ENCODE peak calls at places on chromosome 21, in eight cellular contexts. One of them, this sample, is unnamed. For H3K27me3 and H3K36me3, the result is how much of the 10 kb centered on the place peaks cover.

GRCh38 chr21:28754127-28754611 is 238.5 kb downstream of the LTN1 start:
- DNase-seq in CD8-positive, alpha-beta memory T cell: no peak
- DNase-seq in BJ: peak
- DNase-seq in upper lobe of left lung: no peak
- DNase-seq in WERI-Rb-1: no peak
- DNase-seq in heart left ventricle: peak
- DNase-seq in psoas muscle: no peak
- DNase-seq in lung: no peak
- DNase-seq in this sample: no peak

GRCh38 chr21:14734191-14734590 is 188.1 kb upstream of the SAMSN1 start:
- DNase-seq in CD8-positive, alpha-beta memory T cell: no peak
- DNase-seq in lung: no peak
- DNase-seq in WERI-Rb-1: no peak
- DNase-seq in upper lobe of left lung: no peak
- DNase-seq in psoas muscle: no peak
- DNase-seq in BJ: no peak
- DNase-seq in heart left ventricle: no peak
- DNase-seq in this sample: no peak

GRCh38 chr21:43304621-43305335 is 122.2 kb downstream of the SIK1 start:
- DNase-seq in heart left ventricle: peak
- DNase-seq in WERI-Rb-1: no peak
- DNase-seq in lung: no peak
- DNase-seq in CD8-positive, alpha-beta memory T cell: no peak
- DNase-seq in psoas muscle: no peak
- DNase-seq in upper lobe of left lung: no peak
- DNase-seq in BJ: no peak
- DNase-seq in this sample: no peak

GRCh38 chr21:46286668-46286982 is 483 bp downstream of the YBEY start:
- DNase-seq in heart left ventricle: no peak
- DNase-seq in upper lobe of left lung: no peak
- DNase-seq in CD8-positive, alpha-beta memory T cell: no peak
- DNase-seq in lung: no peak
- DNase-seq in BJ: no peak
- DNase-seq in psoas muscle: no peak
- DNase-seq in WERI-Rb-1: no peak
- DNase-seq in this sample: no peak

GRCh38 chr21:28086861-28087581 is 905.7 kb downstream of the LTN1 start:
- DNase-seq in WERI-Rb-1: no peak
- DNase-seq in psoas muscle: no peak
- DNase-seq in lung: no peak
- DNase-seq in upper lobe of left lung: no peak
- DNase-seq in BJ: no peak
- DNase-seq in heart left ventricle: no peak
- DNase-seq in CD8-positive, alpha-beta memory T cell: no peak
- DNase-seq in this sample: no peak

GRCh38 chr21:44454747-44455523 is at the start of gene LRRC3:
- DNase-seq in lung: peak
- DNase-seq in BJ: peak
- DNase-seq in upper lobe of left lung: peak
- DNase-seq in CD8-positive, alpha-beta memory T cell: peak
- DNase-seq in psoas muscle: peak
- DNase-seq in heart left ventricle: peak
- DNase-seq in WERI-Rb-1: peak
- DNase-seq in this sample: peak

GRCh38 chr21:39022035-39022900 is 161.0 kb downstream of the PSMG1 start:
- DNase-seq in upper lobe of left lung: no peak
- DNase-seq in CD8-positive, alpha-beta memory T cell: no peak
- DNase-seq in WERI-Rb-1: no peak
- DNase-seq in lung: no peak
- DNase-seq in psoas muscle: no peak
- DNase-seq in heart left ventricle: no peak
- DNase-seq in BJ: no peak
- DNase-seq in this sample: no peak

GRCh38 chr21:42376338-42376982 is 10.1 kb upstream of the TFF1 start:
- DNase-seq in CD8-positive, alpha-beta memory T cell: no peak
- DNase-seq in heart left ventricle: no peak
- DNase-seq in psoas muscle: no peak
- DNase-seq in BJ: no peak
- DNase-seq in lung: no peak
- DNase-seq in upper lobe of left lung: no peak
- DNase-seq in WERI-Rb-1: no peak
- DNase-seq in this sample: peak

GRCh38 chr21:38819051-38819718 is 13.5 kb downstream of the ETS2 start:
- DNase-seq in psoas muscle: no peak
- DNase-seq in CD8-positive, alpha-beta memory T cell: no peak
- DNase-seq in WERI-Rb-1: no peak
- DNase-seq in BJ: no peak
- DNase-seq in upper lobe of left lung: no peak
- DNase-seq in heart left ventricle: no peak
- DNase-seq in lung: no peak
- DNase-seq in this sample: no peak

GRCh38 chr21:25732091-25732760 is 2.5 kb downstream of the ATP5PF start:
- DNase-seq in upper lobe of left lung: no peak
- DNase-seq in heart left ventricle: no peak
- DNase-seq in BJ: no peak
- DNase-seq in WERI-Rb-1: no peak
- DNase-seq in CD8-positive, alpha-beta memory T cell: no peak
- DNase-seq in lung: no peak
- DNase-seq in psoas muscle: no peak
- DNase-seq in this sample: no peak

GRCh38 chr21:43854773-43855633 is 10.0 kb upstream of the AGPAT3 start:
- DNase-seq in CD8-positive, alpha-beta memory T cell: no peak
- DNase-seq in psoas muscle: no peak
- DNase-seq in heart left ventricle: peak
- DNase-seq in upper lobe of left lung: peak
- DNase-seq in BJ: no peak
- DNase-seq in WERI-Rb-1: no peak
- DNase-seq in lung: no peak
- DNase-seq in this sample: peak

GRCh38 chr21:45850181-45850580 is 131.4 kb upstream of the COL6A1 start:
- DNase-seq in BJ: no peak
- DNase-seq in CD8-positive, alpha-beta memory T cell: no peak
- DNase-seq in psoas muscle: no peak
- DNase-seq in WERI-Rb-1: no peak
- DNase-seq in upper lobe of left lung: no peak
- DNase-seq in lung: no peak
- DNase-seq in heart left ventricle: no peak
- DNase-seq in this sample: no peak

GRCh38 chr21:43824883-43825609 is 35.7 kb downstream of the RRP1 start:
- DNase-seq in psoas muscle: peak
- DNase-seq in BJ: no peak
- DNase-seq in lung: no peak
- DNase-seq in WERI-Rb-1: no peak
- DNase-seq in heart left ventricle: no peak
- DNase-seq in CD8-positive, alpha-beta memory T cell: no peak
- DNase-seq in upper lobe of left lung: no peak
- DNase-seq in this sample: peak

GRCh38 chr21:14716761-14717396 is 170.8 kb upstream of the SAMSN1 start:
- DNase-seq in CD8-positive, alpha-beta memory T cell: no peak
- DNase-seq in psoas muscle: no peak
- DNase-seq in BJ: no peak
- DNase-seq in heart left ventricle: no peak
- DNase-seq in lung: no peak
- DNase-seq in WERI-Rb-1: no peak
- DNase-seq in upper lobe of left lung: no peak
- DNase-seq in this sample: no peak

GRCh38 chr21:30340714-30341573 is 3.5 kb upstream of the KRTAP27-1 start:
- DNase-seq in upper lobe of left lung: no peak
- DNase-seq in WERI-Rb-1: peak
- DNase-seq in psoas muscle: peak
- DNase-seq in heart left ventricle: peak
- DNase-seq in lung: no peak
- DNase-seq in BJ: no peak
- DNase-seq in CD8-positive, alpha-beta memory T cell: no peak
- DNase-seq in this sample: peak

GRCh38 chr21:43354016-43354420 is 72.9 kb downstream of the SIK1 start:
- DNase-seq in lung: no peak
- DNase-seq in WERI-Rb-1: no peak
- DNase-seq in BJ: no peak
- DNase-seq in upper lobe of left lung: no peak
- DNase-seq in heart left ventricle: no peak
- DNase-seq in psoas muscle: no peak
- DNase-seq in CD8-positive, alpha-beta memory T cell: no peak
- DNase-seq in this sample: no peak

GRCh38 chr21:33067457-33067856 is 2.5 kb upstream of the OLIG1 start:
- DNase-seq in heart left ventricle: no peak
- DNase-seq in CD8-positive, alpha-beta memory T cell: no peak
- DNase-seq in psoas muscle: no peak
- DNase-seq in WERI-Rb-1: no peak
- DNase-seq in upper lobe of left lung: no peak
- DNase-seq in BJ: no peak
- DNase-seq in lung: no peak
- DNase-seq in this sample: no peak

DNA sequence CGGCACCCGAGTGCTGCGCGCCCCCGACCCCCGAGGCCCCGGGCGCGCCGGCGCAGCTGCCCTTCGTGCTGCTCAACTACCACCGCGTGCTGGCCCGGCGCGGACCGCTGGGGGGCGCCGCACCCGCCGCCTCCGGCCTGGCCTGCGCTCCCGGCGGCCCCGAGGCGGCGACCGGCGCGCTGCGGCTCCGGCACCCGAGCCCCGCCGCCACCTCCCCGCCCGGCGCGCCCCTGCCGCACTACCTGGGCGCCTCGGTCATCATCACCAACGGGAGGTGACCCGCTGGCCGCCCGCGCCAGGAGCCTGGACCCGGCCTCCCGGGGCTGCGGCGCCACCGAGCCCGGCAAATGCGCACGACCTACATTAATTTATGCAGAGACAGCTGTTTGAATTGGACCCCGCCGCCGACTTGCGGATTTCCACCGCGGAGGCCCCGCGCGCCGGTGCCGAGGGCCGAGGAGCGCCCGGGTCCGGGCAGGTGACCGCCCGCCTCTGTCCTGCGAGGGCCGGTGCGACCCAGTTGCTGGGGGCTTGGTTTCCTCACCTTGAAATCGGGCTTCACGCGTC is 49.0 kb downstream of the SIM2 start:
- DNase-seq in lung: no peak
- DNase-seq in heart left ventricle: peak
- DNase-seq in upper lobe of left lung: no peak
- DNase-seq in BJ: no peak
- DNase-seq in psoas muscle: peak
- DNase-seq in WERI-Rb-1: peak
- DNase-seq in CD8-positive, alpha-beta memory T cell: no peak
- DNase-seq in this sample: peak
- H3K4me3 ChIP-seq in lung: peak
- H3K4me3 ChIP-seq in heart left ventricle: peak
- H3K4me3 ChIP-seq in upper lobe of left lung: peak
- H3K4me3 ChIP-seq in BJ: peak
- H3K4me3 ChIP-seq in psoas muscle: peak
- H3K4me3 ChIP-seq in WERI-Rb-1: peak
- H3K4me3 ChIP-seq in CD8-positive, alpha-beta memory T cell: no peak
- H3K4me3 ChIP-seq in this sample: peak

DNA sequence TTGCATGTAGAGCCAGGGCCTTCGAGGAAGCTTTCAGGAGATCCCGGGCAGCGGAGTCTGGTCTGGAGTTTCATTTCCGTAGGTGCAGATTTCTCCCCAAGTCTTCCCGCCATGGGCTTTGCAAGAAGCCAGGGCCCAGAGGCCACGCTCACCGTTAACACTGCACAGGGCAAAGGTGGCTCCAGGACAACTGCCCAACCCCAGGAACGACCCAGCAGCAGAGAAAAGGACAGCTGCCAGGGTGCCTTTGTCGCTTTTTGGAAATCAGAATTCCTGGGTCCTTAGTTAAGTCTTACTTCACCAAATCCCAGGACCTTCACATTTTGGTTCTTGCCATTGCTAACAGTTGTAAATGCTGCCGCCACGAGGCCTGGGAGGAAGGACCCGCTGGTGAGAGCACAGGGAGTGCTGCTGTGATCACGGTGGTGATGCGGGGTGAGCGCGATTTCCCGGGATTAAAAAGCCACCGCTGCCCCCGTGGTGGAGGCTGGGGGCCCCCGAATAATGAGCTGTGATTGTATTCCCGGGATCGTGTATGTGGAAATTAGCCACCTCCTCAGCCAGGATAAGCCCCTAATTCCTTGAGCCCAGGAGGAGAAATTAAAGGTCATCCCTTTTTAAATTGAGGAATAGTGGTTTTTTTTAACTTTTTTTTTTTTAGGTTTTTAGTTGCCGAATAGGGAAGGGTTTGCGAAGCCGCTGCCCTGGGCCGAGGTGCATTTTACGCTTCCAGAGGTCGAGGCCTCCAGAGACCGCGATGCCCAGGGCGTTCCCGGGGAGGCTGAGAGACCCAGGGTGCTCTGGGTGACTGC is 8.2 kb downstream of the SIM2 start:
- DNase-seq in WERI-Rb-1: no peak
- DNase-seq in CD8-positive, alpha-beta memory T cell: no peak
- DNase-seq in psoas muscle: no peak
- DNase-seq in upper lobe of left lung: peak
- DNase-seq in BJ: no peak
- DNase-seq in lung: no peak
- DNase-seq in heart left ventricle: no peak
- DNase-seq in this sample: peak
- H3K27me3 ChIP-seq in WERI-Rb-1: half or more
- H3K27me3 ChIP-seq in CD8-positive, alpha-beta memory T cell: half or more
- H3K27me3 ChIP-seq in psoas muscle: half or more
- H3K27me3 ChIP-seq in upper lobe of left lung: under half
- H3K27me3 ChIP-seq in BJ: half or more
- H3K27me3 ChIP-seq in lung: under half
- H3K27me3 ChIP-seq in heart left ventricle: half or more
- H3K27me3 ChIP-seq in this sample: half or more

GRCh38 chr21:37655601-37656300 is 260.5 kb downstream of the KCNJ6 start:
- DNase-seq in psoas muscle: no peak
- DNase-seq in WERI-Rb-1: no peak
- DNase-seq in lung: no peak
- DNase-seq in BJ: no peak
- DNase-seq in upper lobe of left lung: no peak
- DNase-seq in heart left ventricle: no peak
- DNase-seq in CD8-positive, alpha-beta memory T cell: no peak
- DNase-seq in this sample: no peak
- H3K36me3 ChIP-seq in psoas muscle: under half
- H3K36me3 ChIP-seq in WERI-Rb-1: under half
- H3K36me3 ChIP-seq in lung: under half
- H3K36me3 ChIP-seq in BJ: under half
- H3K36me3 ChIP-seq in upper lobe of left lung: under half
- H3K36me3 ChIP-seq in heart left ventricle: under half
- H3K36me3 ChIP-seq in CD8-positive, alpha-beta memory T cell: under half
- H3K36me3 ChIP-seq in this sample: under half

GRCh38 chr21:40844935-40845334 is 2.0 kb downstream of the DSCAM start:
- DNase-seq in WERI-Rb-1: no peak
- DNase-seq in CD8-positive, alpha-beta memory T cell: no peak
- DNase-seq in BJ: no peak
- DNase-seq in heart left ventricle: no peak
- DNase-seq in psoas muscle: no peak
- DNase-seq in upper lobe of left lung: no peak
- DNase-seq in lung: no peak
- DNase-seq in this sample: no peak

GRCh38 chr21:40840441-40840840 is 6.5 kb downstream of the DSCAM start:
- DNase-seq in BJ: no peak
- DNase-seq in CD8-positive, alpha-beta memory T cell: no peak
- DNase-seq in heart left ventricle: no peak
- DNase-seq in upper lobe of left lung: no peak
- DNase-seq in WERI-Rb-1: no peak
- DNase-seq in psoas muscle: no peak
- DNase-seq in lung: no peak
- DNase-seq in this sample: no peak

GRCh38 chr21:40842197-40842552 is 4.8 kb downstream of the DSCAM start:
- DNase-seq in CD8-positive, alpha-beta memory T cell: no peak
- DNase-seq in heart left ventricle: no peak
- DNase-seq in BJ: no peak
- DNase-seq in WERI-Rb-1: no peak
- DNase-seq in upper lobe of left lung: no peak
- DNase-seq in lung: no peak
- DNase-seq in psoas muscle: no peak
- DNase-seq in this sample: no peak

GRCh38 chr21:40839551-40839950 is 7.4 kb downstream of the DSCAM start:
- DNase-seq in WERI-Rb-1: no peak
- DNase-seq in upper lobe of left lung: no peak
- DNase-seq in BJ: no peak
- DNase-seq in heart left ventricle: no peak
- DNase-seq in CD8-positive, alpha-beta memory T cell: no peak
- DNase-seq in psoas muscle: no peak
- DNase-seq in lung: no peak
- DNase-seq in this sample: no peak

GRCh38 chr21:40841524-40842196 is 5.3 kb downstream of the DSCAM start:
- DNase-seq in lung: peak
- DNase-seq in heart left ventricle: peak
- DNase-seq in WERI-Rb-1: peak
- DNase-seq in CD8-positive, alpha-beta memory T cell: no peak
- DNase-seq in psoas muscle: no peak
- DNase-seq in BJ: no peak
- DNase-seq in upper lobe of left lung: peak
- DNase-seq in this sample: peak
- H3K4me3 ChIP-seq in lung: no peak
- H3K4me3 ChIP-seq in heart left ventricle: peak
- H3K4me3 ChIP-seq in WERI-Rb-1: peak
- H3K4me3 ChIP-seq in CD8-positive, alpha-beta memory T cell: no peak
- H3K4me3 ChIP-seq in psoas muscle: no peak
- H3K4me3 ChIP-seq in BJ: peak
- H3K4me3 ChIP-seq in upper lobe of left lung: peak
- H3K4me3 ChIP-seq in this sample: peak

This sample was measured in H7.